ENCODE peak calls at places on chromosomes 1 and 21, in eight cellular contexts. W is tibial nerve, I is neural progenitor cell, J is stomach, X is endothelial cell of umbilical vein, M is GM12878, O is body of pancreas, Y is HCT116. L is an unnamed sample.

GRCh38 chr1:9233241-9233941 is 1.2 kb upstream of the H6PD start:
- DNase-seq in I (no peak), J (peak; percentile 70), X (peak; percentile 17), Y (no peak), W (peak; percentile 78), O (peak; percentile 82), M (no peak), L (no peak)

GRCh38 chr1:43067856-43068751 is 104.0 kb downstream of the EBNA1BP2 start:
- DNase-seq in X (no peak), I (peak; percentile 39), Y (no peak), W (no peak), O (no peak), J (no peak), M (no peak), L (peak; percentile 43)

GRCh38 chr1:14742181-14742980 is 143.9 kb downstream of the KAZN start:
- DNase-seq in W (no peak), M (no peak), X (no peak), O (no peak), Y (peak; percentile 79), I (no peak), J (no peak), L (peak; percentile 17)

GRCh38 chr21:45226540-45227326 is 61.0 kb downstream of the POFUT2 start:
- DNase-seq in X (no peak), I (no peak), O (no peak), J (no peak), M (no peak), W (no peak), Y (no peak), L (no peak)

GRCh38 chr1:110019790-110020189 is 14.6 kb upstream of the STRIP1 start:
- DNase-seq in M (no peak), Y (no peak), X (no peak), J (no peak), O (no peak), W (no peak), I (no peak), L (no peak)

GRCh38 chr1:22437573-22437972 is 14.1 kb upstream of the ZBTB40 start:
- DNase-seq in J (no peak), X (no peak), O (no peak), I (no peak), M (no peak), W (no peak), Y (no peak), L (no peak)

GRCh38 chr21:45865106-45865835 is 116.3 kb upstream of the COL6A1 start:
- DNase-seq in I (no peak), J (no peak), Y (no peak), W (no peak), M (no peak), X (no peak), O (no peak), L (no peak)

GRCh38 chr1:32798679-32799416 is 18.3 kb downstream of the YARS1 start:
- DNase-seq in O (no peak), J (no peak), I (no peak), M (peak; percentile 55), X (no peak), Y (no peak), W (no peak), L (no peak)

GRCh38 chr1:186620951-186621350 is 59.3 kb downstream of the PTGS2 start:
- DNase-seq in O (no peak), W (no peak), J (no peak), I (no peak), Y (no peak), M (peak; percentile 19), X (no peak), L (no peak)

GRCh38 chr1:53851571-53852282 is 13.6 kb upstream of the NDC1 start:
- DNase-seq in M (no peak), J (no peak), Y (no peak), X (no peak), I (no peak), O (peak; percentile 17), W (no peak), L (no peak)

GRCh38 chr1:243407284-243408018 is 151.6 kb downstream of the SDCCAG8 start:
- DNase-seq in Y (no peak), I (no peak), O (no peak), X (peak; percentile 78), J (no peak), M (no peak), W (no peak), L (no peak)

GRCh38 chr1:42750041-42750440 is 10.0 kb upstream of the CLDN19 start:
- DNase-seq in O (no peak), M (no peak), I (no peak), X (no peak), J (peak; percentile 17), Y (no peak), W (no peak), L (no peak)

GRCh38 chr21:42991992-42992740 is 17.8 kb downstream of the PKNOX1 start:
- DNase-seq in M (no peak), O (peak; percentile 48), Y (no peak), J (no peak), W (no peak), X (peak; percentile 53), I (no peak), L (no peak)

GRCh38 chr1:185368313-185368712 is 51.3 kb upstream of the IVNS1ABP start:
- DNase-seq in W (no peak), I (peak; percentile 6), O (no peak), Y (no peak), M (no peak), J (no peak), X (no peak), L (no peak)

GRCh38 chr1:229880271-229881170 is 186.5 kb upstream of the GALNT2 start:
- DNase-seq in J (no peak), I (no peak), X (no peak), M (no peak), W (no peak), Y (no peak), O (no peak), L (no peak)

GRCh38 chr1:86155061-86155806 is 1.3 kb downstream of the COL24A1 start:
- DNase-seq in X (no peak), W (peak; percentile 13), Y (no peak), M (no peak), O (peak; percentile 3), J (no peak), I (peak; percentile 61), L (no peak)

GRCh38 chr1:161130266-161130665 is 2.2 kb downstream of the DEDD start:
- DNase-seq in O (no peak), Y (no peak), X (peak; percentile 71), W (no peak), I (no peak), J (no peak), M (no peak), L (no peak)

GRCh38 chr1:32031578-32032286 is 18.1 kb downstream of the KHDRBS1 start:
- DNase-seq in Y (no peak), I (no peak), X (peak; percentile 49), W (no peak), M (no peak), J (no peak), O (no peak), L (peak; percentile 58)

GRCh38 chr1:29623501-29623900 is 387.2 kb downstream of the PTPRU start:
- DNase-seq in X (no peak), O (no peak), I (no peak), W (no peak), M (no peak), J (no peak), Y (no peak), L (no peak)

GRCh38 chr21:44085491-44086321 is 21.5 kb upstream of the PWP2 start:
- DNase-seq in J (peak; percentile 33), W (no peak), I (no peak), Y (no peak), X (peak; percentile 26), O (no peak), M (no peak), L (no peak)

GRCh38 chr1:160260436-160261382 is 1.6 kb downstream of the DCAF8 start:
- DNase-seq in M (no peak), X (peak; percentile 87), Y (no peak), W (no peak), O (peak; percentile 6), J (no peak), I (no peak), L (peak; percentile 93)

GRCh38 chr1:91609571-91609970 is 108.9 kb downstream of the CDC7 start:
- DNase-seq in O (no peak), Y (peak; percentile 37), J (no peak), M (no peak), I (no peak), X (no peak), W (no peak), L (no peak)

GRCh38 chr1:66266756-66267155 is 267.2 kb upstream of the SGIP1 start:
- DNase-seq in J (no peak), Y (no peak), M (no peak), X (peak; percentile 74), W (no peak), O (no peak), I (no peak), L (no peak)

DNA sequence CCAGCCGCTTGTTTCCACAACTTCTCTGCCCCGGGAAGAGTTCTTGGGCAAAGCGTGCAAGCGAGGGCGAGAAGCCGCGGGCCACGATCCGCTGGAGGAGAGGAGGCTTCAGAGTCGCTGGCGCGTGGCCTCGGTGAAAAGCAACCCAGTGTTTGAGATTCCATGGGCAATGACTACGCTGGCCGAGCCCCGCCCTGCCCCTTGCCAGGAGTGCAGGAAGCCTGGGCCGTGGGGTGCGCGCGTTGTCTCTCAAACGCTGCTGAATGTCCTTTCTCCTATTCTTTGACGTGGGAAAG is 27.5 kb downstream of the TRIM11 start:
- DNase-seq in W (no peak), M (no peak), J (no peak), I (peak; percentile 60), O (peak; percentile 29), Y (no peak), X (no peak), L (no peak)
- H3K4me3 ChIP-seq in W (peak overlapping the region; percentile 37), M (no peak overlapping the region), J (peak overlapping the region; percentile 56), I (peak overlapping the region; percentile 62), O (peak overlapping the region; percentile 6), Y (peak overlapping the region; percentile 58), X (no peak overlapping the region), L (peak overlapping the region; percentile 37)

GRCh38 chr1:25977816-25978215 is 20.0 kb downstream of the PAFAH2 start:
- DNase-seq in Y (no peak), X (no peak), W (no peak), O (no peak), J (no peak), M (no peak), I (no peak), L (no peak)
- H3K4me1 ChIP-seq in Y (no peaks in the 10 kb centered on the region), X (no peaks in the 10 kb centered on the region), W (no peaks in the 10 kb centered on the region), O (no peaks in the 10 kb centered on the region), J (no peaks in the 10 kb centered on the region), M (no peaks in the 10 kb centered on the region), I (no peaks in the 10 kb centered on the region), L (no peaks in the 10 kb centered on the region)

DNA sequence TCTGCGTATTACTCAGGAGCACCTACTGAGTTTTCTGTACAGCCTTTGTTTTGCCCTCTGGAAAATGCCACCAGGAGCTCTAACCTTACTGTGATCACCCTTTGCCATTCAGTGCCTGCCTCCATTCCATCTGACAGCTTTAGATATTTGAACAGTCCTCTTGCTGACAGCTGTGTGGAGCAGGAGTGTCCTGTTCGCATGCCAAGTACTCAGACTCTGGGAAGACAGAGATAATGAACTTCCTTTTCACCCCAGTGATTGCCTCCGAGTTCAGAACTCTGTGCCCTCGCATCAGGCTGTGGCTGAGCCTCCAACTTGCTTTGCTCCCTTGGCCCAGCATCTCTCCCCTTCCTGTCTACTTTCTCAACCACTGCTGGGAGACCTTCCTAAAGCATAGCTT is 74.0 kb downstream of the CACNA1E start:
- DNase-seq in J (no peak), X (no peak), I (no peak), O (no peak), Y (no peak), W (no peak), M (no peak), L (no peak)
- H3K27me3 ChIP-seq in J (no peaks in the 10 kb centered on the region), X (no peaks in the 10 kb centered on the region), I (no peaks in the 10 kb centered on the region), O (no peaks in the 10 kb centered on the region), Y (peaks cover 62% of the 10 kb centered on the region), W (no peaks in the 10 kb centered on the region), M (no peaks in the 10 kb centered on the region), L (peaks cover 5% of the 10 kb centered on the region)

GRCh38 chr1:154178856-154179811 is 12.8 kb downstream of the TPM3 start:
- DNase-seq in I (peak; percentile 13), J (peak; percentile 51), M (no peak), Y (no peak), X (no peak), W (no peak), O (peak; percentile 53), L (peak; percentile 40)
- H3K4me3 ChIP-seq in I (peak overlapping the region; percentile 23), J (peak overlapping the region; percentile 5), M (peak overlapping the region; percentile 99), Y (no peak overlapping the region), X (peak overlapping the region; percentile 0), W (no peak overlapping the region), O (no peak overlapping the region), L (no peak overlapping the region)